ENCODE peak calls at places on chromosomes 12 and 14, in eight cellular contexts. W, E, T, D, A, Y, H and F are unnamed samples.

GRCh38 chr14:98893675-98894074 is 378.3 kb downstream of the BCL11B start:
- DNase-seq in T (no peak), Y (no peak), H (no peak), A (no peak), E (no peak), D (no peak), W (no peak), F (no peak)

GRCh38 chr14:61472801-61473376 is 151.5 kb downstream of the PRKCH start:
- DNase-seq in W (no peak), Y (no peak), D (peak), T (no peak), H (no peak), A (no peak), E (no peak), F (no peak)

GRCh38 chr12:66405395-66405794 is 103.1 kb downstream of the HELB start:
- DNase-seq in D (peak), H (no peak), A (no peak), E (no peak), T (no peak), W (no peak), Y (no peak), F (no peak)

GRCh38 chr14:32189806-32190205 is 12.0 kb upstream of the RNU6-7 start:
- DNase-seq in H (no peak), A (no peak), Y (no peak), D (no peak), T (no peak), W (no peak), E (no peak), F (no peak)

GRCh38 chr12:7374423-7375144 is 69.4 kb downstream of the CD163L1 start:
- DNase-seq in W (no peak), E (no peak), D (peak), T (peak), A (no peak), H (no peak), Y (no peak), F (peak)

GRCh38 chr12:34403706-34404376 is 381.5 kb downstream of the ALG10 start:
- DNase-seq in D (no peak), W (no peak), Y (no peak), T (no peak), E (no peak), H (peak), A (peak), F (no peak)

GRCh38 chr14:31357279-31357678 is 63.1 kb downstream of the HEATR5A start:
- DNase-seq in T (no peak), A (no peak), D (no peak), H (no peak), W (no peak), E (no peak), Y (no peak), F (no peak)

GRCh38 chr14:77830692-77831091 is 30.8 kb downstream of the ADCK1 start:
- DNase-seq in W (no peak), Y (no peak), A (no peak), T (no peak), D (no peak), E (no peak), H (no peak), F (no peak)

GRCh38 chr12:14756331-14757143 is 46.7 kb downstream of the WBP11 start:
- DNase-seq in Y (no peak), D (no peak), T (peak), H (no peak), W (no peak), E (no peak), A (no peak), F (peak)

GRCh38 chr12:11666131-11666530 is 16.7 kb downstream of the ETV6 start:
- DNase-seq in D (no peak), E (no peak), T (no peak), W (no peak), A (no peak), Y (no peak), H (no peak), F (no peak)

GRCh38 chr12:53048033-53048779 is 1.7 kb upstream of the TNS2 start:
- DNase-seq in H (no peak), A (peak), W (no peak), D (peak), Y (no peak), E (no peak), T (peak), F (no peak)

GRCh38 chr12:78120866-78121590 is 290.3 kb downstream of the NAV3 start:
- DNase-seq in T (no peak), W (no peak), E (no peak), Y (no peak), A (no peak), H (no peak), D (peak), F (no peak)

GRCh38 chr14:31926123-31926522 is 151.0 kb upstream of the ARHGAP5 start:
- DNase-seq in H (no peak), Y (no peak), E (no peak), T (peak), D (peak), A (no peak), W (no peak), F (no peak)

GRCh38 chr12:47517122-47517521 is 188.7 kb downstream of the RPAP3 start:
- DNase-seq in T (no peak), E (no peak), A (no peak), Y (no peak), D (no peak), W (no peak), H (no peak), F (no peak)

GRCh38 chr14:30681752-30682355 is 59.7 kb downstream of the SCFD1 start:
- DNase-seq in D (peak), H (no peak), W (no peak), A (no peak), T (peak), E (no peak), Y (no peak), F (no peak)

GRCh38 chr12:89521348-89522238 is 3.0 kb downstream of the GALNT4 start:
- DNase-seq in W (no peak), H (no peak), T (no peak), A (no peak), Y (no peak), E (no peak), D (no peak), F (no peak)

GRCh38 chr14:63897706-63898105 is 44.9 kb downstream of the SYNE2 start:
- DNase-seq in Y (no peak), W (no peak), D (peak), T (no peak), E (no peak), H (no peak), A (no peak), F (no peak)

GRCh38 chr12:57151741-57152407 is 4.5 kb upstream of the LRP1-AS start:
- DNase-seq in W (no peak), Y (no peak), A (peak), H (no peak), E (no peak), T (no peak), D (peak), F (no peak)

GRCh38 chr12:113647048-113647447 is 175.4 kb upstream of the LHX5 start:
- DNase-seq in Y (no peak), D (no peak), E (no peak), A (no peak), H (no peak), W (no peak), T (peak), F (peak)

GRCh38 chr14:56325251-56325839 is 207.1 kb downstream of the PELI2 start:
- DNase-seq in E (no peak), T (no peak), Y (no peak), W (no peak), H (no peak), D (peak), A (no peak), F (no peak)

GRCh38 chr14:85533821-85534271 is 3.9 kb downstream of the FLRT2 start:
- DNase-seq in H (no peak), Y (no peak), D (peak), E (no peak), A (peak), W (no peak), T (peak), F (peak)

GRCh38 chr12:32148372-32148771 is 41.7 kb downstream of the BICD1 start:
- DNase-seq in W (no peak), T (no peak), Y (no peak), E (no peak), D (no peak), A (no peak), H (no peak), F (no peak)

GRCh38 chr14:103870144-103870876 is 22.9 kb upstream of the PPP1R13B start:
- DNase-seq in W (no peak), Y (no peak), D (no peak), E (no peak), T (no peak), H (no peak), A (no peak), F (no peak)

GRCh38 chr12:95548056-95548538 is 3.2 kb downstream of the USP44 start:
- DNase-seq in Y (no peak), H (no peak), W (no peak), T (peak), A (peak), E (no peak), D (peak), F (peak)

GRCh38 chr12:12620730-12621315 is 9.1 kb downstream of the CREBL2 start:
- DNase-seq in E (no peak), A (no peak), Y (no peak), H (no peak), W (no peak), D (no peak), T (no peak), F (no peak)

GRCh38 chr12:104605685-104606084 is 148.9 kb downstream of the CHST11 start:
- DNase-seq in D (peak), H (peak), T (peak), Y (no peak), W (no peak), A (peak), E (no peak), F (no peak)

GRCh38 chr14:64801800-64802199 is 77.9 kb downstream of the SPTB start:
- DNase-seq in A (no peak), W (no peak), Y (no peak), D (peak), T (peak), E (no peak), H (no peak), F (peak)

GRCh38 chr14:32450919-32451675 is 122.0 kb downstream of the AKAP6 start:
- DNase-seq in E (no peak), H (no peak), W (no peak), D (no peak), A (no peak), T (no peak), Y (no peak), F (no peak)

GRCh38 chr12:88723219-88723618 is 142.9 kb upstream of the KITLG start:
- DNase-seq in Y (no peak), A (no peak), W (no peak), D (peak), T (no peak), H (no peak), E (no peak), F (no peak)

GRCh38 chr12:55720894-55721444 is 776 bp downstream of the RDH5 start:
- DNase-seq in Y (no peak), E (no peak), T (peak), A (peak), H (no peak), D (peak), W (peak), F (peak)

GRCh38 chr12:92912052-92912451 is 17.0 kb downstream of the EEA1 start:
- DNase-seq in A (no peak), W (no peak), Y (no peak), T (no peak), E (no peak), H (no peak), D (peak), F (no peak)

GRCh38 chr12:51922762-51923505 is 15.6 kb downstream of the ACVRL1 start:
- DNase-seq in E (no peak), D (peak), H (no peak), A (peak), Y (peak), W (no peak), T (peak), F (no peak)

GRCh38 chr14:68682166-68683103 is 110.4 kb downstream of the ZFP36L1 start:
- DNase-seq in H (no peak), W (peak), D (peak), Y (peak), T (no peak), E (no peak), A (no peak), F (no peak)

GRCh38 chr12:104182621-104183378 is 32.8 kb upstream of the TXNRD1 start:
- DNase-seq in T (no peak), Y (no peak), H (no peak), D (peak), A (no peak), W (no peak), E (no peak), F (no peak)

GRCh38 chr12:127579446-127579845 is 687.5 kb upstream of the TMEM132C start:
- DNase-seq in Y (no peak), E (no peak), A (no peak), H (no peak), D (peak), W (no peak), T (no peak), F (no peak)

GRCh38 chr14:59679872-59680271 is 103.3 kb upstream of the CCDC175 start:
- DNase-seq in D (no peak), T (peak), E (no peak), A (no peak), Y (no peak), W (no peak), H (no peak), F (no peak)

GRCh38 chr12:60689137-60689536 is 1093.3 kb downstream of the SLC16A7 start:
- DNase-seq in T (peak), D (no peak), A (no peak), E (no peak), H (no peak), Y (no peak), W (no peak), F (peak)

GRCh38 chr14:70032447-70032846 is 153.2 kb downstream of the SMOC1 start:
- DNase-seq in D (no peak), H (no peak), W (no peak), Y (no peak), T (peak), A (no peak), E (no peak), F (no peak)

GRCh38 chr14:100726467-100726811 is 253 bp upstream of the DLK1 start:
- DNase-seq in A (no peak), D (no peak), H (no peak), T (peak), W (no peak), E (no peak), Y (no peak), F (no peak)

GRCh38 chr14:89953602-89954001 is 928 bp downstream of the EFCAB11 start:
- DNase-seq in H (no peak), W (no peak), D (no peak), A (no peak), E (no peak), T (no peak), Y (no peak), F (no peak)
- H3K4me3 ChIP-seq in H (peak), W (peak), D (peak), A (peak), E (no peak), T (peak), Y (peak), F (peak)

DNA sequence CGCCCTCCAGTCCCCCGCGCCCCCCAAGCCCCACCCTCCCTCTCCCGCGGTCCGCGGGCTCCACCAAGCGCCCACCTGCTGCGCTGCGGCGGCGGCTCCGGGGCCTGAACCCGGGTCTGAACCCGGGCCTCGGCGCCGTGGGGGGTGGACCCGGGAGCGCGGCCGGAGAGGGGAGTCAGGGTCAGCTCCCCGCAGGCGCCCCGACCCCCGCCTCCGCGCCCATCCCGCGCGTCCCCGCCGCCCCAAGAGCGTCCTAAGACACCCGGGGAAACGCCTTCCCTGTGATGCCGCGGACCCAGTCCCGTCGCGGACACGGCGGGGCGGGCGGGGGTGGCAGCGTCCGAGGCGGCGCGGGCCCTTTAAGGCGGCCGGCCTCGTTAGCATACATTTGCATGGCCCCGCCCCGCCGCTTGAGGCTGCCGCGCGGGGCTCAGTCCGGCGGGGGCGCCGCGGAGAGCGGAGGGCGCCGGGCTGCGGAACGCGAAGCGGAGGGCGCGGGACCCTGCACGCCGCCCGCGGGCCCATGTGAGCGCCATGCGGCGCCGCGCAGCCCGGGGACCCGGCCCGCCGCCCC is at the start of gene MMP17:
- DNase-seq in H (peak), E (no peak), D (peak), T (peak), A (peak), Y (no peak), W (no peak), F (peak)
- TF ChIP-seq CTCF in H (no peak), E (no peak), D (no peak), T (no peak), A (no peak), Y (no peak), W (no peak), F (peak)

DNA sequence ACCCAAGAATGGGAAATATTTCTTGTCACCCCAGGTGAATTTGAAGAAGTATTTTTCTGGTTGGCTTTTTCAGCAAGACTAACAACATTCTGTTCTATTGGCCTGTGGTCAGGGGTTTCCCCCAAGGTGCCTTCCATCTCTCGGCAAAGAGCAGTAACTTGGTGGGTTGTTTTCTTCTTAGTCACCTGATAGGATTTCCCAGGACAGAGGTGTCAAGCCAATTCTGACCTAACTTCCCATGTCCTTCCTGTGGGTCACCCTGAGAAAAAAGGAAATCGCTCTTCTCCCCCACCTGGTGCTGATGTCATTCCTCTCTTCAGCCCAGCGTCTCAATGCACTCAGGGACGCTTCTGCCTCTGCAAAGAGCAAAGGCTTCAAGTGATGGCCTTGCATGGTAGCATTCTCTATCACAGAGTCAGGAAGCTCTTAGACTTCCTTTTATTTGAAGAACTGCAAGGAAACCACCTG is 16.1 kb upstream of the IFNG start:
- DNase-seq in Y (peak), T (no peak), E (no peak), W (no peak), H (no peak), D (no peak), A (no peak), F (no peak)
- H3K4me3 ChIP-seq in Y (peak), T (no peak), E (no peak), W (no peak), H (no peak), D (no peak), A (no peak), F (no peak)

GRCh38 chr12:28190321-28191017 is at the start of gene CCDC91:
- DNase-seq in T (peak), D (peak), E (peak), Y (peak), H (peak), W (peak), A (peak), F (peak)
- TF ChIP-seq CTCF in T (no peak), D (no peak), E (no peak), Y (no peak), H (no peak), W (no peak), A (peak), F (peak)